ENCODE peak calls at places on chromosomes 2 and 18, in six cellular contexts. L, R, M, D, T and Y are unnamed samples. For H3K9me3 and H3K4me1, the result is how much of the 10 kb centered on the place peaks cover.

GRCh38 chr2:10380048-10380926 is 67.8 kb downstream of the ODC1 start:
- ATAC-seq in L (no peak), R (peak), M (no peak), D (no peak), T (no peak), Y (no peak)

GRCh38 chr2:98508690-98509054 is 64.0 kb downstream of the INPP4A start:
- ATAC-seq in L (no peak), R (peak), M (peak), D (no peak), T (peak), Y (peak)

GRCh38 chr2:120473522-120474271 is 127.8 kb downstream of the INHBB start:
- ATAC-seq in L (no peak), R (no peak), M (no peak), D (no peak), T (no peak), Y (no peak)

GRCh38 chr2:85547859-85548607 is 9.1 kb downstream of the MAT2A start:
- ATAC-seq in L (peak), R (no peak), M (no peak), D (peak), T (no peak), Y (no peak)

GRCh38 chr2:39665811-39666488 is at the start of gene TMEM178A:
- ATAC-seq in L (peak), R (no peak), M (no peak), D (peak), T (no peak), Y (peak)

GRCh38 chr2:216159161-216159560 is 50.0 kb downstream of the XRCC5 start:
- ATAC-seq in L (no peak), R (no peak), M (no peak), D (no peak), T (no peak), Y (no peak)

GRCh38 chr2:159176555-159176954 is 109.9 kb downstream of the WDSUB1 start:
- ATAC-seq in L (no peak), R (no peak), M (no peak), D (peak), T (no peak), Y (peak)

GRCh38 chr18:3692691-3693090 is 242.7 kb downstream of the TGIF1 start:
- ATAC-seq in L (no peak), R (no peak), M (peak), D (no peak), T (peak), Y (no peak)

GRCh38 chr2:108239786-108240185 is at the start of gene SULT1C3:
- ATAC-seq in L (no peak), R (no peak), M (no peak), D (no peak), T (no peak), Y (no peak)

GRCh38 chr2:202764991-202765390 is 106.6 kb downstream of the ICA1L start:
- ATAC-seq in L (no peak), R (no peak), M (no peak), D (no peak), T (no peak), Y (no peak)

GRCh38 chr2:59804662-59805258 is 748.7 kb downstream of the BCL11A start:
- ATAC-seq in L (no peak), R (no peak), M (no peak), D (no peak), T (no peak), Y (no peak)

GRCh38 chr2:99707592-99707991 is 217.8 kb upstream of the REV1 start:
- ATAC-seq in L (no peak), R (no peak), M (no peak), D (no peak), T (no peak), Y (peak)

GRCh38 chr2:2121887-2122286 is 209.2 kb downstream of the MYT1L start:
- ATAC-seq in L (no peak), R (no peak), M (no peak), D (no peak), T (no peak), Y (no peak)

GRCh38 chr2:20400787-20401494 is 45.9 kb upstream of the RHOB start:
- ATAC-seq in L (no peak), R (no peak), M (no peak), D (no peak), T (no peak), Y (peak)

GRCh38 chr18:35491689-35492077 is 6.1 kb downstream of the INO80C start:
- ATAC-seq in L (peak), R (no peak), M (peak), D (no peak), T (peak), Y (no peak)

GRCh38 chr2:100752628-100753333 is 67.2 kb upstream of the NPAS2 start:
- ATAC-seq in L (peak), R (peak), M (no peak), D (no peak), T (no peak), Y (peak)

GRCh38 chr18:23330423-23330822 is 122.7 kb upstream of the RIOK3 start:
- ATAC-seq in L (no peak), R (peak), M (peak), D (no peak), T (no peak), Y (no peak)

GRCh38 chr2:187408926-187409325 is 39.1 kb downstream of the CALCRL start:
- ATAC-seq in L (no peak), R (no peak), M (no peak), D (no peak), T (no peak), Y (no peak)

GRCh38 chr2:48048725-48049124 is 142.4 kb upstream of the FBXO11 start:
- ATAC-seq in L (no peak), R (no peak), M (no peak), D (no peak), T (no peak), Y (no peak)

GRCh38 chr2:240782221-240782885 is 37.7 kb downstream of the KIF1A start:
- ATAC-seq in L (no peak), R (no peak), M (no peak), D (peak), T (no peak), Y (no peak)

GRCh38 chr2:147567131-147567530 is 277.7 kb upstream of the ACVR2A start:
- ATAC-seq in L (no peak), R (no peak), M (no peak), D (no peak), T (no peak), Y (no peak)

GRCh38 chr2:233791883-233792329 is 13.8 kb downstream of the MROH2A start:
- ATAC-seq in L (no peak), R (no peak), M (no peak), D (no peak), T (no peak), Y (no peak)

GRCh38 chr2:230666885-230667712 is 45.5 kb upstream of the CAB39 start:
- ATAC-seq in L (no peak), R (peak), M (peak), D (peak), T (peak), Y (peak)

GRCh38 chr2:128389521-128389920 is 70.9 kb upstream of the HS6ST1 start:
- ATAC-seq in L (no peak), R (no peak), M (no peak), D (no peak), T (no peak), Y (no peak)

GRCh38 chr18:58871514-58872490 is 7.1 kb downstream of the ZNF532 start:
- ATAC-seq in L (peak), R (no peak), M (no peak), D (no peak), T (no peak), Y (no peak)

GRCh38 chr2:162025121-162025911 is 48.7 kb downstream of the DPP4 start:
- ATAC-seq in L (no peak), R (no peak), M (no peak), D (no peak), T (no peak), Y (no peak)

GRCh38 chr2:215271466-215271865 is 40.4 kb upstream of the ATIC start:
- ATAC-seq in L (no peak), R (peak), M (no peak), D (no peak), T (peak), Y (no peak)

GRCh38 chr2:183264890-183265535 is 140.8 kb downstream of the NUP35 start:
- ATAC-seq in L (no peak), R (no peak), M (no peak), D (no peak), T (no peak), Y (no peak)

GRCh38 chr2:183259921-183260320 is 135.7 kb downstream of the NUP35 start:
- ATAC-seq in L (no peak), R (no peak), M (peak), D (no peak), T (no peak), Y (no peak)

GRCh38 chr2:183255406-183255805 is 131.2 kb downstream of the NUP35 start:
- ATAC-seq in L (no peak), R (no peak), M (no peak), D (no peak), T (no peak), Y (no peak)

GRCh38 chr2:183260527-183260926 is 136.3 kb downstream of the NUP35 start:
- ATAC-seq in L (no peak), R (no peak), M (no peak), D (no peak), T (no peak), Y (no peak)
- H3K9me3 ChIP-seq in L (under half), R (under half), M (under half), D (under half), T (under half), Y (under half)

DNA sequence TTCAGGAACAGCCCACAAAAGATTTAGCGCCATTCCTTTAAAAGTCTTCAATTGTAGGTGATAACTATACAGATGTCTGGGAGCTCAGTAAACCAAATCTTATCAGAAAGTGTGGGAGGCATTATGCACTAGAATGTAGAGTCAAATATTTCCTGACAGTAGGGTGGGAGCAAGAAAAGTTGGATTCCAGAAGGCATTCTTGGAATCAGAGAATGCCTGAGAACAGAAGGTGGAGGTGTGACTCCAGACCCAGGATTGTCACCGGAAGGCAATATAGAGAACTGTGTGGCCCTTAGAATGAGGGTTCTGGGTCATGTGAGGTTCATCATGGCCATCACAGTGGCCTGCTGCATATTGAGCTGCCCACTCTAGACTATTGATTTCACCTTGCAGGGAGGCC is 90.0 kb downstream of the SETBP1 start:
- ATAC-seq in L (no peak), R (no peak), M (no peak), D (no peak), T (no peak), Y (no peak)
- H3K4me1 ChIP-seq in L (under half), R (under half), M (under half), D (under half), T (under half), Y (under half)

GRCh38 chr2:194954216-194954615 is 702.8 kb upstream of the SLC39A10 start:
- ATAC-seq in L (no peak), R (no peak), M (no peak), D (no peak), T (no peak), Y (no peak)
- TF ChIP-seq EP300 in L (no peak), R (no peak), M (no peak), D (no peak), T (no peak), Y (no peak)

GRCh38 chr2:88686320-88686719 is 5.2 kb upstream of the RPIA start:
- ATAC-seq in L (no peak), R (no peak), M (no peak), D (no peak), T (no peak), Y (no peak)
- H3K9me3 ChIP-seq in L (under half), R (under half), M (under half), D (under half), T (under half), Y (under half)

DNA sequence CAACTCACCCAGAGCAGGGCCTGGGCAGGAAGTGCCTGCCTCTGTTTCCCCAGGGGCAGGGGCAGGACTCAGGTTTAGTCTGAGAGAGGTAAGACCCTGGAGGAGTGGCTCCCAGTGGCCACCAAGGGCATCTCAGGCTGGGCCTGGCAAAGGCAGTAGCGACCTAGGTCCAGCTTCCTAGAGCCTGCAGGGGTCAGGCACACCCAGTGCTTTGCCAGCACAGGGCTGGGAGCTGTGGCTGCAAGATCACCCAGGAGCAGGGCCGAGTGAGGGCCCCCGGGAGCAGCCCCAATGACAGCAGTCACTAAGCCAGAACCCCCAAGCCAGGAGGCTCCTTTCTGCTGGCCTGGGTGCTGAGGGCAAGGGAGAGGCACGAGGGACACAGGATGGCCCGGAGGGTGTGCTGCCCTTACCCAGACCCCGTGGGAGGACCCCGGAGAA is 8.8 kb upstream of the DUSP2 start:
- ATAC-seq in L (peak), R (no peak), M (no peak), D (peak), T (peak), Y (no peak)
- H3K4me1 ChIP-seq in L (under half), R (under half), M (under half), D (under half), T (under half), Y (under half)